ENCODE peak calls at places on chromosomes 12 and 14, in seven cellular contexts. N, H, F, W, X, O and I are unnamed samples.

GRCh38 chr14:34052658-34053014 is 101.8 kb upstream of the EGLN3 start:
- DNase-seq in N (no peak), H (no peak), F (peak; percentile 75), W (peak; percentile 46), X (peak; percentile 70), O (no peak), I (no peak)

GRCh38 chr12:111404362-111405148 is 1.2 kb upstream of the SH2B3 start:
- DNase-seq in N (no peak), H (no peak), F (no peak), W (no peak), X (no peak), O (peak; percentile 52), I (no peak)

GRCh38 chr14:34368115-34368970 is 93.7 kb downstream of the SPTSSA start:
- DNase-seq in N (no peak), H (peak; percentile 89), F (peak; percentile 72), W (no peak), X (no peak), O (no peak), I (no peak)

GRCh38 chr14:72519543-72519942 is 374.4 kb downstream of the DPF3 start:
- DNase-seq in N (no peak), H (no peak), F (no peak), W (no peak), X (no peak), O (peak; percentile 21), I (no peak)

GRCh38 chr12:11869901-11870300 is 200.8 kb upstream of the BCL2L14 start:
- DNase-seq in N (no peak), H (no peak), F (no peak), W (no peak), X (no peak), O (no peak), I (no peak)

GRCh38 chr12:64889434-64890216 is 65.2 kb downstream of the TBC1D30 start:
- DNase-seq in N (no peak), H (no peak), F (no peak), W (no peak), X (no peak), O (no peak), I (no peak)

GRCh38 chr12:116861331-116861730 is 19.9 kb downstream of the HRK start:
- DNase-seq in N (peak; percentile 84), H (peak; percentile 65), F (no peak), W (no peak), X (no peak), O (peak; percentile 44), I (peak; percentile 74)

GRCh38 chr14:69587389-69587788 is 12.7 kb upstream of the CCDC177 start:
- DNase-seq in N (no peak), H (no peak), F (no peak), W (no peak), X (no peak), O (no peak), I (no peak)

GRCh38 chr14:24398943-24399801 is at the start of gene NYNRIN:
- DNase-seq in N (peak; percentile 84), H (peak; percentile 37), F (no peak), W (no peak), X (no peak), O (peak; percentile 36), I (peak; percentile 80)

GRCh38 chr12:56160160-56160763 is 2.1 kb downstream of the MYL6 start:
- DNase-seq in N (no peak), H (no peak), F (peak; percentile 54), W (no peak), X (no peak), O (peak; percentile 80), I (no peak)

GRCh38 chr12:82996168-82996812 is 309.6 kb downstream of the TMTC2 start:
- DNase-seq in N (no peak), H (no peak), F (peak; percentile 13), W (no peak), X (no peak), O (no peak), I (no peak)

GRCh38 chr12:117884161-117884560 is 84.6 kb downstream of the KSR2 start:
- DNase-seq in N (no peak), H (no peak), F (no peak), W (no peak), X (no peak), O (no peak), I (no peak)

GRCh38 chr12:49549735-49550710 is 11.2 kb downstream of the KCNH3 start:
- DNase-seq in N (no peak), H (no peak), F (no peak), W (peak; percentile 66), X (no peak), O (no peak), I (no peak)

GRCh38 chr12:54983536-54984102 is 943 bp downstream of the TESPA1 start:
- DNase-seq in N (no peak), H (no peak), F (no peak), W (no peak), X (no peak), O (peak; percentile 16), I (no peak)

GRCh38 chr14:68729556-68729955 is 63.3 kb downstream of the ZFP36L1 start:
- DNase-seq in N (no peak), H (no peak), F (no peak), W (no peak), X (no peak), O (no peak), I (no peak)

GRCh38 chr12:110739488-110739887 is 3.2 kb downstream of the PPP1CC start:
- DNase-seq in N (no peak), H (no peak), F (no peak), W (no peak), X (no peak), O (no peak), I (no peak)

GRCh38 chr12:43579240-43579639 is 27.2 kb upstream of the ADAMTS20 start:
- DNase-seq in N (no peak), H (no peak), F (no peak), W (no peak), X (no peak), O (no peak), I (no peak)

GRCh38 chr14:35343709-35344474 is 51.7 kb downstream of the PSMA6 start:
- DNase-seq in N (peak; percentile 34), H (no peak), F (no peak), W (no peak), X (no peak), O (no peak), I (no peak)

GRCh38 chr14:102822311-102822863 is 45.1 kb downstream of the TRAF3 start:
- DNase-seq in N (no peak), H (no peak), F (no peak), W (no peak), X (no peak), O (no peak), I (no peak)

GRCh38 chr12:106070611-106071010 is 68.1 kb downstream of the NUAK1 start:
- DNase-seq in N (no peak), H (no peak), F (no peak), W (no peak), X (no peak), O (no peak), I (no peak)

GRCh38 chr14:53947452-53948180 is 9.0 kb downstream of the BMP4 start:
- DNase-seq in N (no peak), H (no peak), F (no peak), W (no peak), X (no peak), O (no peak), I (no peak)

GRCh38 chr12:60211244-60211643 is 615.4 kb downstream of the SLC16A7 start:
- DNase-seq in N (no peak), H (no peak), F (no peak), W (no peak), X (no peak), O (no peak), I (no peak)

GRCh38 chr14:26332966-26333365 is 264.9 kb downstream of the NOVA1 start:
- DNase-seq in N (no peak), H (peak; percentile 18), F (no peak), W (no peak), X (no peak), O (no peak), I (no peak)

GRCh38 chr12:26642361-26642760 is 190.6 kb downstream of the ITPR2 start:
- DNase-seq in N (no peak), H (peak; percentile 56), F (no peak), W (no peak), X (no peak), O (no peak), I (no peak)

GRCh38 chr12:15688202-15688736 is 100.9 kb downstream of the EPS8 start:
- DNase-seq in N (peak; percentile 79), H (no peak), F (no peak), W (no peak), X (peak; percentile 93), O (no peak), I (peak; percentile 61)

GRCh38 chr14:36656769-36657408 is 4.8 kb upstream of the PAX9 start:
- DNase-seq in N (no peak), H (no peak), F (no peak), W (no peak), X (no peak), O (no peak), I (no peak)

GRCh38 chr12:114238808-114239207 is 167.1 kb downstream of the TBX5 start:
- DNase-seq in N (no peak), H (peak; percentile 88), F (no peak), W (no peak), X (no peak), O (no peak), I (peak; percentile 54)

GRCh38 chr14:30223385-30223785 is 295.7 kb upstream of the PRKD1 start:
- DNase-seq in N (peak; percentile 78), H (peak; percentile 93), F (peak; percentile 89), W (no peak), X (peak; percentile 10), O (no peak), I (peak; percentile 21)

GRCh38 chr14:101362529-101363260 is 198.6 kb upstream of the DIO3 start:
- DNase-seq in N (peak; percentile 67), H (no peak), F (no peak), W (peak; percentile 68), X (no peak), O (no peak), I (no peak)

GRCh38 chr12:91883811-91884210 is 261.8 kb downstream of the BTG1 start:
- DNase-seq in N (no peak), H (no peak), F (no peak), W (no peak), X (no peak), O (no peak), I (no peak)

GRCh38 chr14:93961610-93962009 is 14.8 kb downstream of the ASB2 start:
- DNase-seq in N (no peak), H (no peak), F (no peak), W (no peak), X (no peak), O (no peak), I (no peak)

GRCh38 chr14:97402279-97402678 is 605.1 kb downstream of the VRK1 start:
- DNase-seq in N (no peak), H (no peak), F (no peak), W (no peak), X (no peak), O (no peak), I (no peak)

GRCh38 chr12:105223884-105224283 is 12.1 kb downstream of the APPL2 start:
- DNase-seq in N (no peak), H (no peak), F (no peak), W (no peak), X (no peak), O (no peak), I (no peak)

GRCh38 chr12:71969330-71969729 is 30.7 kb downstream of the TPH2 start:
- DNase-seq in N (no peak), H (no peak), F (no peak), W (no peak), X (no peak), O (no peak), I (no peak)

GRCh38 chr14:68716698-68717097 is 76.2 kb downstream of the ZFP36L1 start:
- DNase-seq in N (no peak), H (no peak), F (no peak), W (no peak), X (no peak), O (no peak), I (no peak)